ENCODE peak calls at places on chromosomes 2 and 18, in six cellular contexts. One of them, this sample, is unnamed.
A peak's percentile ranks its signal among the peaks of the same experiment; 100 is the strongest.

GRCh38 chr2:7697052-7697451 is 779.8 kb downstream of the RNF144A start:
- DNase-seq in left ventricle myocardium inferior: no peak
- DNase-seq in CD8-positive, alpha-beta T cell: no peak
- DNase-seq in PC-3: no peak
- DNase-seq in kidney: no peak
- DNase-seq in A673: no peak
- DNase-seq in this sample: no peak

GRCh38 chr2:7018767-7019166 is 101.6 kb downstream of the RNF144A start:
- DNase-seq in CD8-positive, alpha-beta T cell: no peak
- DNase-seq in kidney: peak; percentile 67
- DNase-seq in PC-3: no peak
- DNase-seq in left ventricle myocardium inferior: no peak
- DNase-seq in A673: no peak
- DNase-seq in this sample: no peak

GRCh38 chr2:41720702-41721344 is 327.0 kb upstream of the PKDCC start:
- DNase-seq in CD8-positive, alpha-beta T cell: no peak
- DNase-seq in kidney: no peak
- DNase-seq in PC-3: no peak
- DNase-seq in left ventricle myocardium inferior: no peak
- DNase-seq in A673: no peak
- DNase-seq in this sample: no peak

GRCh38 chr2:155145758-155146229 is 447.3 kb downstream of the KCNJ3 start:
- DNase-seq in left ventricle myocardium inferior: no peak
- DNase-seq in kidney: no peak
- DNase-seq in CD8-positive, alpha-beta T cell: no peak
- DNase-seq in PC-3: no peak
- DNase-seq in A673: no peak
- DNase-seq in this sample: no peak

GRCh38 chr18:42620585-42620984 is 494.9 kb downstream of the RIT2 start:
- DNase-seq in PC-3: no peak
- DNase-seq in CD8-positive, alpha-beta T cell: no peak
- DNase-seq in kidney: no peak
- DNase-seq in left ventricle myocardium inferior: no peak
- DNase-seq in A673: no peak
- DNase-seq in this sample: no peak

GRCh38 chr2:23526835-23527790 is 142.1 kb downstream of the KLHL29 start:
- DNase-seq in CD8-positive, alpha-beta T cell: no peak
- DNase-seq in left ventricle myocardium inferior: no peak
- DNase-seq in A673: no peak
- DNase-seq in kidney: no peak
- DNase-seq in PC-3: no peak
- DNase-seq in this sample: no peak

GRCh38 chr18:24068945-24069693 is 54.6 kb downstream of the TTC39C start:
- DNase-seq in left ventricle myocardium inferior: no peak
- DNase-seq in CD8-positive, alpha-beta T cell: no peak
- DNase-seq in kidney: no peak
- DNase-seq in PC-3: no peak
- DNase-seq in A673: peak; percentile 50
- DNase-seq in this sample: no peak

GRCh38 chr2:27000995-27001394 is 30.6 kb downstream of the MAPRE3 start:
- DNase-seq in kidney: no peak
- DNase-seq in left ventricle myocardium inferior: no peak
- DNase-seq in PC-3: no peak
- DNase-seq in A673: no peak
- DNase-seq in CD8-positive, alpha-beta T cell: no peak
- DNase-seq in this sample: no peak

GRCh38 chr2:235047171-235048160 is 95.6 kb downstream of the SH3BP4 start:
- DNase-seq in A673: no peak
- DNase-seq in PC-3: no peak
- DNase-seq in kidney: no peak
- DNase-seq in left ventricle myocardium inferior: no peak
- DNase-seq in CD8-positive, alpha-beta T cell: no peak
- DNase-seq in this sample: no peak

GRCh38 chr18:46182633-46183401 is 78.6 kb downstream of the HAUS1 start:
- DNase-seq in CD8-positive, alpha-beta T cell: no peak
- DNase-seq in left ventricle myocardium inferior: no peak
- DNase-seq in kidney: no peak
- DNase-seq in PC-3: no peak
- DNase-seq in A673: no peak
- DNase-seq in this sample: no peak

GRCh38 chr2:234565201-234565600 is 68.3 kb upstream of the ARL4C start:
- DNase-seq in kidney: no peak
- DNase-seq in A673: no peak
- DNase-seq in CD8-positive, alpha-beta T cell: no peak
- DNase-seq in left ventricle myocardium inferior: no peak
- DNase-seq in PC-3: no peak
- DNase-seq in this sample: no peak

GRCh38 chr2:61504949-61505348 is 33.2 kb downstream of the XPO1 start:
- DNase-seq in kidney: no peak
- DNase-seq in A673: no peak
- DNase-seq in left ventricle myocardium inferior: no peak
- DNase-seq in CD8-positive, alpha-beta T cell: no peak
- DNase-seq in PC-3: no peak
- DNase-seq in this sample: no peak

GRCh38 chr2:68200157-68200787 is 42.6 kb downstream of the PNO1 start:
- DNase-seq in left ventricle myocardium inferior: no peak
- DNase-seq in PC-3: no peak
- DNase-seq in CD8-positive, alpha-beta T cell: no peak
- DNase-seq in kidney: no peak
- DNase-seq in A673: no peak
- DNase-seq in this sample: no peak

GRCh38 chr18:34591920-34592444 is 118.1 kb upstream of the DTNA start:
- DNase-seq in kidney: peak; percentile 37
- DNase-seq in A673: no peak
- DNase-seq in left ventricle myocardium inferior: no peak
- DNase-seq in PC-3: no peak
- DNase-seq in CD8-positive, alpha-beta T cell: no peak
- DNase-seq in this sample: no peak

GRCh38 chr18:34592961-34593382 is 117.1 kb upstream of the DTNA start:
- DNase-seq in A673: peak; percentile 10
- DNase-seq in kidney: peak; percentile 76
- DNase-seq in CD8-positive, alpha-beta T cell: no peak
- DNase-seq in left ventricle myocardium inferior: peak; percentile 53
- DNase-seq in PC-3: no peak
- DNase-seq in this sample: no peak

GRCh38 chr18:34590503-34590902 is 119.6 kb upstream of the DTNA start:
- DNase-seq in left ventricle myocardium inferior: no peak
- DNase-seq in kidney: no peak
- DNase-seq in PC-3: no peak
- DNase-seq in CD8-positive, alpha-beta T cell: no peak
- DNase-seq in A673: no peak
- DNase-seq in this sample: no peak

GRCh38 chr18:34595673-34596072 is 114.4 kb upstream of the DTNA start:
- DNase-seq in A673: peak; percentile 52
- DNase-seq in CD8-positive, alpha-beta T cell: no peak
- DNase-seq in kidney: no peak
- DNase-seq in PC-3: peak; percentile 8
- DNase-seq in left ventricle myocardium inferior: no peak
- DNase-seq in this sample: no peak

DNA sequence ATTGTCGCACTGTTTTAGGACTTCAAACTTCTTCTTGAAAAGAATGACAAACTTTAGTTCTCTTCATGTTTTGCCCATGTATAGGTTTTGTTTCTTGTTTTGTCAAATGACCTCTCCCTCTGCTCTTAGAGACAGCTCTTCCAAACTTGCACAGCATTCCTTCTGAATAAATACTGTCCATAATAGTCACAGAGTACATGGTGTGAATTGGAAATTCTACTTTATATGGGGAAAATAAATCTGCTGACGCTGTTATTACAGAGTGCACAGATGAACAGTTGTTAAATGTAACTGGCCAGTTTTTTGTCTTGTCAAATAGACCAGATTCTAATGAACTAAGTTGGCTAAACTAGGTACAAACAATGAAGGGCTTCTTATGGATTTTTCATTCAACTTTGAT is 115.9 kb upstream of the DTNA start:
- DNase-seq in CD8-positive, alpha-beta T cell: no peak
- DNase-seq in left ventricle myocardium inferior: no peak
- DNase-seq in PC-3: no peak
- DNase-seq in kidney: no peak
- DNase-seq in A673: no peak
- DNase-seq in this sample: no peak
- H3K27ac ChIP-seq in CD8-positive, alpha-beta T cell: no peak overlapping the region
- H3K27ac ChIP-seq in left ventricle myocardium inferior: peak overlapping the region; percentile 84
- H3K27ac ChIP-seq in PC-3: no peak overlapping the region
- H3K27ac ChIP-seq in kidney: no peak overlapping the region
- H3K27ac ChIP-seq in A673: no peak overlapping the region
- H3K27ac ChIP-seq in this sample: no peak overlapping the region

GRCh38 chr2:31415421-31415820 is 879 bp upstream of the XDH start:
- DNase-seq in A673: no peak
- DNase-seq in kidney: no peak
- DNase-seq in CD8-positive, alpha-beta T cell: no peak
- DNase-seq in left ventricle myocardium inferior: no peak
- DNase-seq in PC-3: no peak
- DNase-seq in this sample: no peak
- H3K27ac ChIP-seq in A673: no peak overlapping the region
- H3K27ac ChIP-seq in kidney: no peak overlapping the region
- H3K27ac ChIP-seq in CD8-positive, alpha-beta T cell: no peak overlapping the region
- H3K27ac ChIP-seq in left ventricle myocardium inferior: no peak overlapping the region
- H3K27ac ChIP-seq in PC-3: no peak overlapping the region
- H3K27ac ChIP-seq in this sample: no peak overlapping the region

GRCh38 chr2:230658877-230659652 is 53.6 kb upstream of the CAB39 start:
- DNase-seq in left ventricle myocardium inferior: no peak
- DNase-seq in CD8-positive, alpha-beta T cell: no peak
- DNase-seq in A673: no peak
- DNase-seq in kidney: no peak
- DNase-seq in PC-3: no peak
- DNase-seq in this sample: no peak

GRCh38 chr2:230658577-230658876 is 54.1 kb upstream of the CAB39 start:
- DNase-seq in A673: no peak
- DNase-seq in kidney: no peak
- DNase-seq in left ventricle myocardium inferior: no peak
- DNase-seq in PC-3: no peak
- DNase-seq in CD8-positive, alpha-beta T cell: no peak
- DNase-seq in this sample: no peak

GRCh38 chr2:230660294-230661060 is 52.2 kb upstream of the CAB39 start:
- DNase-seq in kidney: no peak
- DNase-seq in A673: no peak
- DNase-seq in left ventricle myocardium inferior: peak; percentile 60
- DNase-seq in CD8-positive, alpha-beta T cell: peak; percentile 73
- DNase-seq in PC-3: no peak
- DNase-seq in this sample: peak; percentile 56

GRCh38 chr2:230664128-230664527 is 48.5 kb upstream of the CAB39 start:
- DNase-seq in CD8-positive, alpha-beta T cell: no peak
- DNase-seq in kidney: no peak
- DNase-seq in left ventricle myocardium inferior: peak; percentile 66
- DNase-seq in PC-3: no peak
- DNase-seq in A673: no peak
- DNase-seq in this sample: no peak

DNA sequence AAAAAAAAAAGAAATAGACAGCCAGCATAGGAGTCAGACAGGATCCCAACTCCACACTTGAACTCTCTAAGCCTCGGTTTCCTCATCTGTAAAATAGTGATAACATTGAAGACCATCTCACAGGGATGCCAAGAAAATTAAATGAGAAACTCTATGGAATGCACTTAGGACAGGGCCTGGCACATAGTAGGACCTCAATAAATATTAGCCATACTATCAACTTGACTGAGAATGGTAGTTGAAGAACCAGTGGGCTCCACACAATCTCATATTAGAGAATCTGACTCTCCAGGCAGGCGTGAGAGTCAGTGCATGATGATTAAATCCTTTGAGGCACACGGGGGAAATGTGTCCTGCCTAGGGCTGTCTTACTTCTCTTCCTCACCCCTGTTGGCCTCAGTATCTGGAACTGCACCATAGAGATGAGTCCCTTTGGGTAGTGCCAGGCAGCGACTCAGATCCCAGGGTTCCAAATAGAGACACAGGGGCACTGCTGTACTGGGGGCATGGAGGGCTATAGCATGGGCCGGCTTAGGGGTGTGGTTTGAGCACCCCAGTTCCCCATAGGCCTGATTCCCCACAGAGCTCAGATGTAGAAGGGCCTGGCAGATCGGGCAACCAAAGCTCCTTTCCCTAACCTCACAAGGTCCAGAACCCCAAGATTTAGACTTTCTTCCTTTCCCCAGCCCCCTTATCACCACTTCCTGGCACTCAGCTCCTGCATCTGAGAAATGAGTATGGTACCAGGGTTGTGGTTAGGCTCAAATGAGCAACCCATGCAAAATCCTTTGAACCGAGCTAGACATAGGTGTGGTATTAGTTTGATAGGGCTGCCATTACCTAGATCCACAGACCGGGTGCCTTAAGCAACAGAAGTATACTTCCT is 51.3 kb upstream of the CAB39 start:
- DNase-seq in left ventricle myocardium inferior: no peak
- DNase-seq in CD8-positive, alpha-beta T cell: peak; percentile 65
- DNase-seq in A673: no peak
- DNase-seq in kidney: no peak
- DNase-seq in PC-3: no peak
- DNase-seq in this sample: no peak
- H3K27ac ChIP-seq in left ventricle myocardium inferior: peak overlapping the region; percentile 34
- H3K27ac ChIP-seq in CD8-positive, alpha-beta T cell: peak overlapping the region; percentile 7
- H3K27ac ChIP-seq in A673: no peak overlapping the region
- H3K27ac ChIP-seq in kidney: no peak overlapping the region
- H3K27ac ChIP-seq in PC-3: no peak overlapping the region
- H3K27ac ChIP-seq in this sample: no peak overlapping the region

GRCh38 chr2:74439373-74440004 is 2.2 kb downstream of the RTKN start:
- DNase-seq in A673: no peak
- DNase-seq in left ventricle myocardium inferior: no peak
- DNase-seq in PC-3: no peak
- DNase-seq in kidney: no peak
- DNase-seq in CD8-positive, alpha-beta T cell: no peak
- DNase-seq in this sample: no peak

GRCh38 chr2:74438248-74438647 is 3.5 kb downstream of the RTKN start:
- DNase-seq in PC-3: no peak
- DNase-seq in kidney: no peak
- DNase-seq in CD8-positive, alpha-beta T cell: no peak
- DNase-seq in left ventricle myocardium inferior: no peak
- DNase-seq in A673: no peak
- DNase-seq in this sample: no peak

GRCh38 chr2:74440005-74440377 is 1.7 kb downstream of the RTKN start:
- DNase-seq in CD8-positive, alpha-beta T cell: no peak
- DNase-seq in PC-3: no peak
- DNase-seq in left ventricle myocardium inferior: peak; percentile 89
- DNase-seq in kidney: peak; percentile 90
- DNase-seq in A673: no peak
- DNase-seq in this sample: peak; percentile 88

GRCh38 chr2:74436804-74437695 is 4.7 kb downstream of the RTKN start:
- DNase-seq in PC-3: no peak
- DNase-seq in left ventricle myocardium inferior: no peak
- DNase-seq in kidney: no peak
- DNase-seq in A673: peak; percentile 70
- DNase-seq in CD8-positive, alpha-beta T cell: no peak
- DNase-seq in this sample: no peak

DNA sequence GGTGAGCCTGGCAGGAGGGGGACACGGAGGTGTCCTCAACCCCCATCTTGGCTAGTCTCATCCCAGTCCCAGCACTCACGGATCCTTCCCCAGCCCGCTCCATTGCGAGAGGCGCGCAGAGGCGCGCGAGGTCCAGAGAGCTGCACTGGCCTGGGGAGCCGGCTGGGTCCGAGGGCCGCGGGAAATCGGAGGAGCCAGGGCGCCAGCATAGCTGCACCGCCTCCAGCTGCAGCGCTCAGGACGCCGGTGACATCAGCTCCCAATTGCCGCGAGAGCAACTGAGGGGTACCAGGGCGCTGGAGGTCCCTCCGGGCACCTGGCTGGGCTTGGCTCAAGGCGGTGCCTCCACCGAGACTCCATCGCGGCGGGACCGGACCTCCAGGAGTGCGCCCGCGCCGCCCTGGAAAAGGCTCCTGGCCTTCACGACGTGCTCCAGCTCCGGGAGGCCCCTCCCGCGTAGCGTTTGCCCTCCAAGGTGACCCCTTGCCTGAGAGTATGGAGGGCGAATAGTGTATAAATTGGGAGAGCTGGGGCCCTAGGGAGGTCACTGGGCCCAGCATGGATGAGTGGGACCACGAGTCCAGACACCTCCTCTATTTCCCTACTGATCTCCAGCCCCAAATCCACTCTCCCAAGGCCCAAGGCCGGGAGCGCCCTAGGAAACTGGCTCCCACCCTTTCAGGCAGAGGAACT is 5.5 kb downstream of the RTKN start:
- DNase-seq in PC-3: no peak
- DNase-seq in A673: no peak
- DNase-seq in CD8-positive, alpha-beta T cell: no peak
- DNase-seq in left ventricle myocardium inferior: no peak
- DNase-seq in kidney: no peak
- DNase-seq in this sample: no peak
- H3K27ac ChIP-seq in PC-3: no peak overlapping the region
- H3K27ac ChIP-seq in A673: peak overlapping the region; percentile 25
- H3K27ac ChIP-seq in CD8-positive, alpha-beta T cell: no peak overlapping the region
- H3K27ac ChIP-seq in left ventricle myocardium inferior: peak overlapping the region; percentile 55
- H3K27ac ChIP-seq in kidney: no peak overlapping the region
- H3K27ac ChIP-seq in this sample: peak overlapping the region; percentile 71

This sample was measured in substantia nigra.